ENCODE peak calls at places on chromosomes 16 and 17, in ten cellular contexts. D is A549, U is ovary, Y is kidney, P is H9, Q is thoracic aorta, G is lower lobe of right lung, E is K562, C is MM.1S, W is small intestine. F is an unnamed sample. For H3K4me1, the result is how much of the 10 kb centered on the place peaks cover.

GRCh38 chr17:77498875-77499698 is 358.3 kb downstream of the SEC14L1 start:
- DNase-seq in C (no peak), W (no peak), D (no peak), Y (peak), Q (no peak), E (no peak), G (no peak), P (no peak), U (no peak), F (no peak)

GRCh38 chr17:61307905-61308886 is 91.4 kb upstream of the TBX2 start:
- DNase-seq in Y (no peak), G (no peak), D (peak), C (no peak), E (no peak), U (no peak), Q (no peak), W (no peak), P (no peak), F (no peak)

GRCh38 chr17:33200116-33200515 is 93.0 kb downstream of the ASIC2 start:
- DNase-seq in D (no peak), P (no peak), W (peak), G (no peak), U (no peak), Q (no peak), E (no peak), C (no peak), Y (no peak), F (no peak)

GRCh38 chr16:4511441-4512082 is 27.0 kb downstream of the CDIP1 start:
- DNase-seq in C (peak), G (no peak), P (peak), E (peak), Y (no peak), U (peak), W (peak), D (peak), Q (no peak), F (no peak)

GRCh38 chr17:3683054-3683511 is 12.9 kb downstream of the P2RX5 start:
- DNase-seq in Y (peak), U (no peak), P (peak), C (peak), D (peak), G (no peak), W (peak), E (peak), Q (no peak), F (peak)

GRCh38 chr16:13510425-13511151 is 409.4 kb upstream of the ERCC4 start:
- DNase-seq in E (peak), U (no peak), G (no peak), W (no peak), Y (no peak), P (no peak), Q (no peak), D (no peak), C (no peak), F (no peak)

GRCh38 chr17:68310141-68310540 is 18.8 kb downstream of the ARSG start:
- DNase-seq in U (no peak), Y (no peak), D (no peak), G (no peak), Q (no peak), W (no peak), P (no peak), C (no peak), E (peak), F (peak)

GRCh38 chr16:78684040-78684611 is 584.7 kb downstream of the WWOX start:
- DNase-seq in C (no peak), Q (peak), W (no peak), U (no peak), Y (no peak), P (no peak), G (no peak), D (peak), E (no peak), F (no peak)

GRCh38 chr16:87765473-87765775 is 362 bp downstream of the KLHDC4 start:
- DNase-seq in P (no peak), Q (no peak), D (no peak), W (no peak), U (no peak), E (peak), G (no peak), C (no peak), Y (no peak), F (peak)

GRCh38 chr17:2299756-2300155 is 3.8 kb downstream of the SMG6 start:
- DNase-seq in P (no peak), D (no peak), U (no peak), E (no peak), Y (no peak), C (no peak), W (no peak), G (no peak), Q (no peak), F (no peak)

GRCh38 chr16:23074423-23074822 is 74.8 kb downstream of the USP31 start:
- DNase-seq in E (no peak), G (no peak), P (no peak), U (no peak), C (no peak), Y (no peak), D (no peak), Q (no peak), W (no peak), F (no peak)

GRCh38 chr17:37694734-37695133 is 50.1 kb downstream of the HNF1B start:
- DNase-seq in Q (no peak), Y (no peak), U (no peak), W (no peak), C (no peak), G (no peak), P (no peak), E (no peak), D (no peak), F (no peak)

GRCh38 chr17:8320262-8320661 is 10.2 kb downstream of the ARHGEF15 start:
- DNase-seq in U (no peak), Y (no peak), C (no peak), G (no peak), P (no peak), D (no peak), E (no peak), W (no peak), Q (no peak), F (no peak)

GRCh38 chr16:22971346-22971924 is 157.5 kb downstream of the HS3ST2 start:
- DNase-seq in D (no peak), C (no peak), E (no peak), U (no peak), W (no peak), P (no peak), G (no peak), Y (no peak), Q (no peak), F (no peak)

GRCh38 chr16:86901483-86901882 is 323.1 kb downstream of the FOXL1 start:
- DNase-seq in Y (no peak), W (no peak), E (no peak), G (no peak), D (peak), C (no peak), P (no peak), U (no peak), Q (no peak), F (no peak)

GRCh38 chr17:14038206-14038605 is 31.1 kb upstream of the COX10 start:
- DNase-seq in Q (no peak), G (no peak), E (no peak), U (no peak), P (no peak), W (no peak), D (no peak), C (no peak), Y (no peak), F (no peak)

GRCh38 chr16:66522816-66523590 is 26.9 kb downstream of the TK2 start:
- DNase-seq in Q (no peak), E (no peak), W (no peak), U (no peak), G (no peak), D (no peak), Y (no peak), C (no peak), P (no peak), F (no peak)

GRCh38 chr16:66523861-66524354 is 26.0 kb downstream of the TK2 start:
- DNase-seq in W (peak), U (no peak), C (peak), Y (no peak), Q (no peak), E (no peak), G (no peak), D (no peak), P (no peak), F (no peak)

GRCh38 chr16:66528294-66528693 is 21.6 kb downstream of the TK2 start:
- DNase-seq in G (no peak), U (no peak), P (no peak), Y (no peak), E (peak), D (no peak), Q (no peak), C (no peak), W (no peak), F (no peak)

GRCh38 chr16:66524601-66525164 is 25.2 kb downstream of the TK2 start:
- DNase-seq in P (no peak), C (peak), Q (no peak), E (peak), G (peak), U (no peak), D (no peak), Y (no peak), W (peak), F (peak)

DNA sequence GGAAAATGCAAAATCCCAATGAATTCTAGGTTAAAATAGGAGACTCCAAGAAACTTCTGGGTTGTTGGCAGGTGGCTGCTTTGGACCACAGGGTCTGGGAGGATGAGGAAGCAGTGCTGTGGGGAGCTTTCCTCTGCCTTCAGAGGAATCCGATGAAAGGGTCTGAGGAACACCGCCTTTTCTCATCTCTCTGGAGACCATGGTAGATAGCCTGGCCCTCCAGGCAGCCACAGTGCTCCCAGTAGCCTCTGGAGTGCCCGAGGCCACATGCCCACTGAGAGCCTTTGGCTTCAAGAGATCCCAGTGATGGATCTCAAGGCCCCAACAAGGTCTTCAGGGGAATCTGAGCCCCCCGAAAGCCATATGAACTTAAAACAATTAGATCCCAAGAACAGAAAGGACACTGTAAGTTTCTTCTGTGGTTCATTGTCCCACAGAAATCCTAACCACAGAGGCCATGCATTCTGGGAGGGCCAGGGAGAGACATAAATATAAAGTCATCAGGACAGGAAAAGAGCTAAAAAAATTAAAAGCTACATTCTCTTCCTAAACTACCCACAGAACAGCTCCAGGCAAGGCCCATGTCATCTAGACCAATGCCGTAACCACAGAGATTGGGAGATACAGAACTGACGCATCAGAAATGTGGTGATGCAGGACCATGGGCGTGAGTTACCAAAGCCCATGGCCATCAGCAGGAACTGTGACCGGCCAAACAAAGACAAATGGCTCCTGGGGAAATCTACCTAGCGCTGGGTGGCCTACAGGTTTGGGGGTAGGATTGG is 24.3 kb downstream of the TK2 start:
- DNase-seq in D (no peak), P (no peak), Q (no peak), C (no peak), U (no peak), Y (no peak), G (no peak), E (no peak), W (no peak), F (no peak)
- H3K4me1 ChIP-seq in D (under half), P (under half), Q (under half), C (half or more), U (under half), Y (under half), G (half or more), E (under half), W (under half), F (half or more)

DNA sequence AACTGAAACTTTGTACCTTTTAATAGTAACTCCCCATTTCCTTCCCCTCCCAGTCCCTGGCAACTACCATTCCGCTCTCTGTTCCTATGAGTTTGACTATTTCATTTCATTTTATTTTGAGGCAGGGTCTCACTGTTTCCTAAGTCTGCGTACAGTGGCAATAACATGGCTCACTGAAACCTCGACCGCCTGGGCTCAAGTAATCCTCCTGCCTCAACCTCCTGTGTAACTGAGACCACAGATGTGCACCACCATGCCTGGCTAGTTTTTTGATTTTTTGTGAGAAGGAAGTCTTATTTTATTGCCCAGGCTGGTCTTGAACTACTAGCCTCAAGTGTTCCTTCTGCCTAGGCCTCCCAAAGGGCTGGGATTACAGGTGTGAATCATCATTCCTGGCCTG is 808.1 kb downstream of the CDH11 start:
- DNase-seq in Q (no peak), P (no peak), G (no peak), D (no peak), E (no peak), W (no peak), U (no peak), C (no peak), Y (no peak), F (no peak)
- H3K4me1 ChIP-seq in Q (under half), P (under half), G (under half), D (under half), E (under half), W (under half), U (under half), C (under half), Y (under half), F (under half)

DNA sequence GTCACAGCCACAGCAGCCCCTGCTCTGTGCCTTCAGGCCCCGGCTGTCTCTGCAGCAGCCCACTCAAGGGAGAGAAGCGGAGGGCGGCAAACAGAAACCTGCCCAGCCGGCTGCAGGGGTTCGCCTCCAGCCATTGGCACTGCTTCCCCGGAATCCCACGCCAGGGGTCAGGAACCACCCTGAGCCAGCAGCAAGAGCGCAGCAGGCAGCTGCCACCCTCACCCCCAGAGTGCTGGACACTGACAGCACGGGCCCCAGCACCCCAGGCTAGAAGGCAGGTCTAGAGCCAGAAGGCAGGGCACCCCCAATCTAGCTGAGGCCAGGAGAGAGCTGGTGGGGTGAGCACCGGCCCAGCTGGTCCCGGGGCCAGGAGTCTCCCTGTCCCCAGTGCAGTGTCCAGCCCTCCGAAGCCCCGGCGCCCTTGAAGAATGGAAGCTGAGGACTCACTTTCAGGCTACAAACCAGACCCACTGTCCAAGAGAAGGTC is 8.3 kb downstream of the UBALD2 start:
- DNase-seq in E (no peak), G (peak), P (no peak), D (no peak), Q (no peak), U (no peak), Y (peak), C (no peak), W (no peak), F (no peak)
- H3K4me1 ChIP-seq in E (under half), G (half or more), P (under half), D (under half), Q (under half), U (under half), Y (under half), C (under half), W (under half), F (half or more)

DNA sequence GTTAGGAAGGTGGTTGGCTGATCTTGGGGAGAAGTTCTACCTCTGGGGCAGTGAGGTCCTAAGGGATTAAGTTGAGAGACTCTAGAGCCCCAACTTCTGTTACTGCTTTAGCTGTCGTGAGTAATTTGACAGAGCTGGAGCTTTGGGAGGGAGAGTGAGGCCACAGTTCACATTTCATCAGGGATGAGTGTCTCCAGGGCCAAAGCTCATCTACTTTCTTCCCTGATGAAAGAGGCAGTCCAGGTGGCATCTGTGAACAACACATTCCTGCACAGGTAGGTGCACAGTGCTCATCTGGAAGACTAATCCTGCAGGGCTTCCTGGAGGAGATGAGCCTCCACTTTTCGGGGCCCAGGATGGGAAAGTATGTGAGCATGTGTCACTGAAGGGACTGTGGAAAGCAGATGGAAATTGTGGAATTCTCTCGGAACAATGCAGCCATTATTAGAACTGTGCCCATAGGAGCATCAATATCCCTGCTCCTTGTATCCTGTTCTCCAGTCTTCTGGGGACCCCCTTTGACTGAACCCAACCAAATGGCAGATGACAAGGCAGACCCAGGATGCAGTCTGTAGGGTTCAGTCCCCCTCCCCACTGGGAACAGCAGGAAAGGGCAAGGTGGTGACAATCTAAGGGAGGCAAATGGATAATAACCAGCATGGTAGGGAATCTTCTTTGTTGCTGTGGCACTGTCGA is 9.0 kb downstream of the DYNLL2 start:
- DNase-seq in D (no peak), E (no peak), Y (no peak), W (peak), Q (no peak), U (no peak), G (no peak), C (no peak), P (no peak), F (no peak)
- H3K4me1 ChIP-seq in D (under half), E (under half), Y (under half), W (under half), Q (under half), U (under half), G (under half), C (under half), P (under half), F (under half)